ENCODE peak calls at places on chromosomes 1 and 21, in seven cellular contexts. W is psoas muscle; J is naive thymus-derived CD4-positive, alpha-beta T cell; I is HCT116; N is suprapubic skin; A is Karpas-422; L is upper lobe of right lung. C is an unnamed sample. For H3K36me3, the result is how much of the 10 kb centered on the place peaks cover.

GRCh38 chr1:19676438-19676922 is 11.8 kb downstream of the HTR6 start:
- DNase-seq in W (peak), J (no peak), I (no peak), N (no peak), A (peak), L (no peak), C (peak)

GRCh38 chr1:83942914-83943313 is 56.0 kb downstream of the TTLL7 start:
- DNase-seq in W (no peak), J (no peak), I (no peak), N (no peak), A (no peak), L (no peak), C (no peak)

GRCh38 chr1:85027242-85027983 is 20.9 kb downstream of the MCOLN3 start:
- DNase-seq in W (no peak), J (no peak), I (no peak), N (no peak), A (peak), L (no peak), C (no peak)

GRCh38 chr21:42003051-42003461 is 7.1 kb downstream of the ZBTB21 start:
- DNase-seq in W (no peak), J (peak), I (no peak), N (no peak), A (no peak), L (peak), C (no peak)

GRCh38 chr1:8302181-8302681 is 15.7 kb upstream of the SLC45A1 start:
- DNase-seq in W (no peak), J (no peak), I (no peak), N (no peak), A (no peak), L (no peak), C (no peak)

GRCh38 chr21:14493731-14494130 is 52.4 kb downstream of the SAMSN1 start:
- DNase-seq in W (no peak), J (no peak), I (no peak), N (no peak), A (no peak), L (no peak), C (no peak)

GRCh38 chr1:220880367-220880680 is 1.1 kb downstream of the HLX start:
- DNase-seq in W (no peak), J (no peak), I (no peak), N (no peak), A (no peak), L (no peak), C (no peak)

GRCh38 chr1:38456564-38456876 is 403.1 kb downstream of the RRAGC start:
- DNase-seq in W (no peak), J (no peak), I (no peak), N (no peak), A (no peak), L (no peak), C (no peak)

GRCh38 chr1:235669277-235669676 is 19.7 kb upstream of the GNG4 start:
- DNase-seq in W (no peak), J (no peak), I (no peak), N (no peak), A (no peak), L (no peak), C (no peak)

GRCh38 chr1:20596106-20596505 is 7.2 kb downstream of the CDA start:
- DNase-seq in W (no peak), J (no peak), I (no peak), N (no peak), A (no peak), L (no peak), C (no peak)

GRCh38 chr1:116934586-116935207 is 25.0 kb downstream of the PTGFRN start:
- DNase-seq in W (no peak), J (no peak), I (no peak), N (no peak), A (peak), L (no peak), C (no peak)

GRCh38 chr1:10696977-10697376 is 99.5 kb downstream of the CASZ1 start:
- DNase-seq in W (no peak), J (no peak), I (no peak), N (no peak), A (no peak), L (no peak), C (peak)

GRCh38 chr1:26156285-26157038 is 2.4 kb upstream of the FAM110D start:
- DNase-seq in W (peak), J (no peak), I (no peak), N (peak), A (peak), L (no peak), C (peak)

GRCh38 chr1:45979074-45979777 is 153.2 kb downstream of the PIK3R3 start:
- DNase-seq in W (no peak), J (no peak), I (peak), N (no peak), A (no peak), L (no peak), C (no peak)

DNA sequence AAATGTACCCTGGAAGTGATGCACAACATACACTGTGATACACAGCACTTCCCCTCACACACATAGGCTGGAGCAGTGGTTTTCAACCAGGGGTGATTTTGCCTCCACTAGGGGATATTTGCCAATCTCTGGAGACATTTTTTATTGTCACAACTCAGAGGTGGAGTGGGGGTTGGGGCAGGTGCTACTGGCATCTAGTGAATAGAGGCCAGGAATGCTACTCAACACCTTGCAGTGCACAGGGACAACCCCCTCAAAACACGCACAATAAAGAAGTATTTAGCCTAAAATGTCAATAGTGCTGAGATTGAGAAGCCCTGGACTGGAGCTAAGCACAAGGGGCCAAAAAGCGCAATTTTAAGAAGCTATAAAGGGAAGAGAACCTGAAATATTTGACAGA is 54.1 kb downstream of the DNAJC6 start:
- DNase-seq in W (no peak), J (no peak), I (no peak), N (no peak), A (no peak), L (no peak), C (no peak)
- H3K36me3 ChIP-seq in W (under half), J (under half), I (under half), N (under half), A (under half), L (under half), C (under half)

GRCh38 chr1:184745929-184746583 is 8.6 kb downstream of the EDEM3 start:
- DNase-seq in W (no peak), J (no peak), I (no peak), N (no peak), A (no peak), L (no peak), C (no peak)
- H3K36me3 ChIP-seq in W (under half), J (under half), I (under half), N (under half), A (under half), L (under half), C (under half)

DNA sequence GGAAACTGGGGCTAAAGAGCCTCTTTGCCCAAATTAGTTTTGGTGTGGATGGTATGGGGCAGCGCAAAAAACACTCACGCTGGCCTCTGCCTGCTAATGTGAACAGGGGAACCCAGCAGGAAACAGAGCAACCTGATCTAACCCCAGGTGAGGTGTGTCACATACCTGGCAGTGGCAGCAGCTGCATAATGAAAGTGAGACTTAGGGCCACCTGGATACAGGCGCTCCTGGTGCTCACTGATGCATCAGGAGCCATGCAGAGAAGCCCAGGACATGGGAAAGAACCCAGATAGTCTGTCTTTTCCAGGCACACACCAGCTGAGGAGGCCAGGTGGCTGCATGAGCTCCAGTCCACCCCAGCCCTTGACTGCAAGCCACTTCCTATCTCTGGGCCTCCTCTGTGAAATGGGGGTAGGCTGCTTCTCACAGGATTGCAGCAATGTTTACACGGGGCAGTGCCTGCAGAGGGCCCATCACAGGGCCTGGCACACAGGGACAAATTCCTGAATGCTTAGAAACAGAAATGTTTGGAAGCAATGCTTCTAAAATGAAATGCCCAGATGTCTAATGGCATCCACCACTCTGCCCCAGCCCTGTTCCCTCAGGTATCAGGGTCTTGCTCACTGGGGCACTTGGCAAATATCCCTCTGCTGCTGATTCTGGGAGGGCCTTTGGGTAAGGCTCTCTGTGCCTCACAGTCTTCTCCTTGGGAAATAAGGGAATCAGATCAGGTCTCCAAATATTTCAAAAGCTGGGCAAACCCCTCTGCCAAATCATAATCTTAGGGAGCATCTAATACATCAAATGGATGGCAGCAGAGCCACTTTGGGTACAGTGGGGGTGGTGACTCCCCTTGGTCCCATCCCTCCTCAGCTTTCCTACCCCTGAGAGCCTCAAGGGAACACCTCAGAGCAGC is 19.9 kb downstream of the DHCR24 start:
- DNase-seq in W (no peak), J (no peak), I (no peak), N (no peak), A (no peak), L (peak), C (no peak)
- H3K36me3 ChIP-seq in W (under half), J (under half), I (half or more), N (half or more), A (half or more), L (under half), C (half or more)

GRCh38 chr1:145747398-145748247 is 28.3 kb downstream of the CD160 start:
- DNase-seq in W (no peak), J (no peak), I (no peak), N (no peak), A (no peak), L (no peak), C (no peak)

GRCh38 chr1:145750444-145750843 is 31.1 kb downstream of the CD160 start:
- DNase-seq in W (no peak), J (no peak), I (no peak), N (no peak), A (no peak), L (no peak), C (no peak)

GRCh38 chr1:145757420-145757819 is 38.1 kb downstream of the CD160 start:
- DNase-seq in W (no peak), J (no peak), I (no peak), N (no peak), A (no peak), L (no peak), C (no peak)

GRCh38 chr1:145751491-145752021 is 32.3 kb downstream of the CD160 start:
- DNase-seq in W (no peak), J (no peak), I (no peak), N (no peak), A (no peak), L (no peak), C (no peak)
- H3K36me3 ChIP-seq in W (under half), J (under half), I (under half), N (half or more), A (under half), L (half or more), C (under half)

GRCh38 chr1:228279011-228279721 is 71.3 kb downstream of the OBSCN start:
- DNase-seq in W (no peak), J (no peak), I (no peak), N (no peak), A (no peak), L (peak), C (no peak)

GRCh38 chr1:228278432-228278941 is 70.6 kb downstream of the OBSCN start:
- DNase-seq in W (no peak), J (no peak), I (no peak), N (no peak), A (no peak), L (peak), C (no peak)

GRCh38 chr1:228280961-228281591 is 73.2 kb downstream of the OBSCN start:
- DNase-seq in W (peak), J (no peak), I (no peak), N (peak), A (no peak), L (peak), C (no peak)

GRCh38 chr1:228280106-228280901 is 72.5 kb downstream of the OBSCN start:
- DNase-seq in W (peak), J (no peak), I (no peak), N (peak), A (no peak), L (peak), C (no peak)

GRCh38 chr1:228279722-228280105 is 71.9 kb downstream of the OBSCN start:
- DNase-seq in W (no peak), J (no peak), I (no peak), N (peak), A (no peak), L (peak), C (no peak)
- H3K36me3 ChIP-seq in W (under half), J (under half), I (under half), N (under half), A (under half), L (under half), C (under half)

GRCh38 chr21:37231247-37231645 is 35.9 kb downstream of the VPS26C start:
- DNase-seq in W (no peak), J (no peak), I (no peak), N (no peak), A (no peak), L (no peak), C (no peak)
- H3K36me3 ChIP-seq in W (under half), J (under half), I (under half), N (half or more), A (under half), L (half or more), C (under half)

GRCh38 chr1:155320661-155321576 is at the start of gene RUSC1:
- DNase-seq in W (peak), J (peak), I (no peak), N (peak), A (peak), L (peak), C (peak)
- H3K36me3 ChIP-seq in W (under half), J (under half), I (under half), N (under half), A (under half), L (under half), C (under half)

DNA sequence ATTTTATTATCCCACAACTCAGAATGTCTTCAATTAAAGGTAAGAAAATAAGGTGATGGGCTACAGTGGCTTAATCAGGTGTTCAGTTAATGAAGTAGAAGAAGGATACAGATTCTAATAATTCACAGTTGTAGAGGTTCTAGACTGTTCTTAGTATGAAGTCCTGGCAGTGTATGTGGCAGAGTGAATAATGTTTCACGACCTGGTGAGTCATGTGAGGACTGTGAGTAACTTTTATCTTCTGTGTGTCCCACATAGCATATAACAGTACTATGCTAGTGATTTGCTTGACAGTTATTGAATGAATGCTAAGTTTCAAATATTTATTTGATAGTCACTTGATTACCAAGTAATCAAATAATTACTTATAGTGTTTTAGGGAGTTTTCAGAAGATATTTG is 20.0 kb downstream of the SLC16A4 start:
- DNase-seq in W (no peak), J (no peak), I (no peak), N (no peak), A (peak), L (no peak), C (peak)
- H3K36me3 ChIP-seq in W (under half), J (under half), I (under half), N (under half), A (half or more), L (half or more), C (under half)

GRCh38 chr1:21899267-21899810 is 37.8 kb downstream of the HSPG2 start:
- DNase-seq in W (no peak), J (no peak), I (no peak), N (no peak), A (no peak), L (no peak), C (no peak)
- H3K36me3 ChIP-seq in W (under half), J (under half), I (under half), N (under half), A (under half), L (under half), C (under half)

GRCh38 chr1:35432231-35432630 is 125.0 kb downstream of the KIAA0319L start:
- DNase-seq in W (no peak), J (no peak), I (no peak), N (no peak), A (no peak), L (no peak), C (no peak)

GRCh38 chr1:35433714-35434113 is 123.5 kb downstream of the KIAA0319L start:
- DNase-seq in W (no peak), J (no peak), I (no peak), N (no peak), A (no peak), L (no peak), C (no peak)

GRCh38 chr1:35430762-35431161 is 126.4 kb downstream of the KIAA0319L start:
- DNase-seq in W (no peak), J (no peak), I (no peak), N (no peak), A (no peak), L (no peak), C (no peak)

GRCh38 chr1:35428360-35428759 is 128.8 kb downstream of the KIAA0319L start:
- DNase-seq in W (no peak), J (no peak), I (no peak), N (no peak), A (no peak), L (no peak), C (no peak)

DNA sequence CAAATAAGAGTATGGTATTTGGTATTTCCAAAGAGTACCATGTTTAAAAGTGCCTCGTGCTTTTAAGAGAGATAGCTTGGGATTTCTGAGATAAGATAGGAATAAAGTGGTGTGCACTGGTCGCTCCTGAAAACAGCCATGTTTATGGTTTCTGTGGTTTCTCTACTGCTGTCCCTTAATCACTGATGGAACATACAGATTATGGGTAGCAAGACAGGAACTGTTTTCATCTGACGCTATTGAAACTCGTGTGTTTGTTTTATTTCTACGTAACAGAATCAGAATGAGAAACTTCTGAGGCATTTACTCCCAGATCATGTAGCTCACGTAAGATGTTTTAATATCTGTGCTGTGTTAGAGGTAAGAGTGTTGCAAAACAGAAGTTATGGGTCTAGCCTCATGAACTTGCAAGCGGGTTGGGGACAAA is 126.0 kb downstream of the KIAA0319L start:
- DNase-seq in W (no peak), J (no peak), I (no peak), N (no peak), A (no peak), L (no peak), C (no peak)
- H3K36me3 ChIP-seq in W (under half), J (under half), I (under half), N (under half), A (under half), L (under half), C (under half)

C was measured in adrenal gland.